ENCODE peak calls at places on chromosome 19, in four cellular contexts. O is cardiac muscle cell, C is pancreas, Z is mammary epithelial cell. W is an unnamed sample.

GRCh38 chr19:1091544-1092175 is 3.5 kb downstream of the POLR2E start:
- DNase-seq in Z (no peak), C (no peak), O (no peak), W (no peak)

GRCh38 chr19:39543477-39543857 is 3.5 kb upstream of the EID2 start:
- DNase-seq in Z (peak; percentile 90), C (no peak), O (no peak), W (no peak)

GRCh38 chr19:33785795-33786194 is 10.9 kb upstream of the KCTD15 start:
- DNase-seq in C (no peak), Z (peak; percentile 23), O (no peak), W (no peak)

GRCh38 chr19:31693870-31694269 is 344.6 kb upstream of the TSHZ3 start:
- DNase-seq in C (no peak), O (no peak), Z (no peak), W (no peak)

GRCh38 chr19:688214-688613 is 7.0 kb downstream of the PRSS57 start:
- DNase-seq in O (no peak), Z (no peak), C (no peak), W (no peak)

GRCh38 chr19:20858861-20859260 is 64.2 kb upstream of the ZNF85 start:
- DNase-seq in O (no peak), C (no peak), Z (no peak), W (no peak)

GRCh38 chr19:35139618-35139943 is 957 bp downstream of the FXYD1 start:
- DNase-seq in O (no peak), C (no peak), Z (no peak), W (no peak)

GRCh38 chr19:14477417-14478112 is 2.4 kb upstream of the PTGER1 start:
- DNase-seq in Z (no peak), C (no peak), O (no peak), W (no peak)

DNA sequence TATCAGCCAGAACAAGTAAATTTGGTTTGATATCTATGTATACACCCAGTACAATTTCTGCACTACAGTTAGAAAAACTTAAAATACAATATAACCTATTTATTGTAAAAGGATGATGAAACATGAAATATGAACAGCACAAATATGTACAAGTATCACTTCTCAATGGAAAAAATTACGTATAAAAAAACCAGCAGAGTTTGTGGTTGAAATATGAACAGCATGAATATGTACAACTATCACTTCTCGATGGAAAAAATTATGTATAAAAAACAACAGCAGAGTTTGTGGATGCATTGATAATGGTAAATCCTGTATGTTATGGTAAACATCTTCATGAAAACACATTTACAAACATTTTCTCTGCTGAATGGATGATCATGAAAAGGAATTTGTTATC is 32.4 kb upstream of the CEACAM21 start:
- DNase-seq in C (no peak), Z (no peak), O (no peak), W (no peak)
- H3K4me1 ChIP-seq in C (no peaks in the 10 kb centered on the region), Z (no peaks in the 10 kb centered on the region), O (no peaks in the 10 kb centered on the region), W (no peaks in the 10 kb centered on the region)

DNA sequence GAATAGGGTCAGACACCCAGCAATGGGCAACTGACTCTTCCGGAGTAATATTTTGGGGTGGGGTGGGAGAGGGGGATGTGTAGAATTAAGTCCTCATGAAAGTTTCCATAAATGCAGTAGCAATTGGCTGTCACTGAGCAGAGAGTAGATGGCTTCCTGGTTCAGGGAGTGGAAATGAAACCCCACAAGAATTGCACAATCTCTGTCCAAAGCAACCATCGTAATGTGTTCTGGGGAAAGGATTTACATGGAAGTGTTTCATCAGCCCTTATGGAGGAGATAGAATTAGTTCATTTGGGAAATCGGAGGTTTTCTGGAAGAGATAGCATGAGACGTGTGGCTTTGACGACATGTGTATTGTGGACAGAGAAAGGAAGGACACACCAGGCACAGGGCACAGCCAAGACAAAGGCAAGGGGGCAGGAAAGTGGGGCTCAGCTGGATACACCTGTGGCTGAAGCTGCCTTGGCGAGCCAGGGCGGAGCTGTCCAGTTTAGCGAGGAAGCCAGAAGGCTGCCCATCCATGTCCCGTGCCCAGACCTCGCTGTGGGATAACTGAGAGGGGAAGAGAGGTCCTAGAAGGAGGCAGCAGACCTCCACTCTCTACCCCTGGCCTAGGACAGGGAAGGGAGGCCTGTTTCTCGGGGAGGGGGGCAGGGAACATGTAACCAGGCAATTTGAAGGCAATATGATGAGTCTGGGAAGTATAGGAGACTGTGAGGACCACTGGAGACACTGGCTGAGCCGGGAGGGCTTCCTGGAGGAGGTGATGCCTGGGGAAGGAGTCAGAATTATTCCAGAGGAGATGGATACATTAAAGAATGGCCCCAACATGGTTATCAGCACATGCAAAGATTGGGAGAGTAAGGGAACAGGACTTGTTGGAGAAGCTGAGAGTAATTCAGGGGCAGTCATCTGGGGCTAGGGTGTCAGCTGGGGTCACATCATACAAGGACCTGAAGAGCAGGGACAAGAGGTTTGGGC is 2.6 kb upstream of the CLEC4G start:
- DNase-seq in C (no peak), Z (no peak), O (no peak), W (no peak)
- H3K27ac ChIP-seq in C (no peak overlapping the region), Z (no peak overlapping the region), O (no peak overlapping the region), W (no peak overlapping the region)

DNA sequence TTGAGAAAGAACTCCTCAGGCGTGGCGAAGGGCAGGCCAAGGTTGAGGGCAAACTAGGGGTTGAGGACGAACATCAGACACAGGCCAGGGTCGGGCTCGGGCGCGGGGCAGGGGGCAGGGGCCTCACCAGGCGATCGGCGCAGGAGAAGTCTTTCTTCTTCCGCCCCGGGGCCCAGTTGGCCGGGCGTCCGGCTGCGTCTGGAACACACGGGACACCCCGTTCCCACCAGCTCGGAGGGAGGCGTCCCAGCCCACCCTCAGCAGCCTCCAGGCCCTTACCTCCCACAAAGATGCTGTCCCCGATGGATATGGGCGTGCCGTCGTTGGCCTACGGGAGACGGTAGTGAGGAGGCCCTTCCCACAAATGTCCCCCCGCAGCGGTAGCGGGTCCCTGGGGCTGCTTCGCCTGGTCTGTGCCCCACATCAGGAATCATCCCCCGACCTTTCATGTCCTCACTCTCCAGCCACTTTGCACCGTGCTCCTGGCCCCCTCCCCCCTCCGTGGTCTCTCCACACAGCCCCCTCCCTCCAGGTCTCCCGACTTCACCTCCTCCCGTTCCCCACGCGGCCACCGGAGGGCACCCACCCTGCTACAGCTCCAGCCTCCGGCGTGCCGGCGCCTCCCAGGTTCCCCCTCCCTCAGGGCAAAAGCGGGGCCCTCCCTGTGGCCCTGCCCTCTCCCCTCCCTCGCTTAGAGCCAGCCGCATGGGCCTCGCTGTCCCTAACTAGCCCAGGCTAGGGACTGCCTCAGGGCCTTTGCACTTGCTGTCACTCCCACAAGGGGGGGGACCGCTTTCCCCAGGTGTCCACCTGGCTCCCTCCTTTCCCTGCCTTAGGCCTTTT is 4.7 kb downstream of the PNKP start:
- DNase-seq in C (no peak), Z (no peak), O (peak; percentile 60), W (no peak)
- H3K4me1 ChIP-seq in C (peaks cover 19% of the 10 kb centered on the region), Z (peaks cover 15% of the 10 kb centered on the region), O (peaks cover 23% of the 10 kb centered on the region), W (peaks cover 3% of the 10 kb centered on the region)

GRCh38 chr19:13103961-13104847 is 1.5 kb upstream of the LYL1 start:
- DNase-seq in C (no peak), Z (no peak), O (peak; percentile 28), W (no peak)
- H3K27ac ChIP-seq in C (peak overlapping the region; percentile 8), Z (no peak overlapping the region), O (no peak overlapping the region), W (peak overlapping the region; percentile 50)

GRCh38 chr19:13042443-13043130 is 47.3 kb downstream of the NFIX start:
- DNase-seq in Z (no peak), O (no peak), C (no peak), W (no peak)

GRCh38 chr19:13043285-13043684 is 48.0 kb downstream of the NFIX start:
- DNase-seq in O (no peak), C (no peak), Z (no peak), W (no peak)

GRCh38 chr19:13047374-13047773 is 52.1 kb downstream of the NFIX start:
- DNase-seq in O (no peak), C (no peak), Z (no peak), W (no peak)

GRCh38 chr19:13044160-13044853 is 49.0 kb downstream of the NFIX start:
- DNase-seq in Z (peak; percentile 75), C (no peak), O (no peak), W (no peak)

DNA sequence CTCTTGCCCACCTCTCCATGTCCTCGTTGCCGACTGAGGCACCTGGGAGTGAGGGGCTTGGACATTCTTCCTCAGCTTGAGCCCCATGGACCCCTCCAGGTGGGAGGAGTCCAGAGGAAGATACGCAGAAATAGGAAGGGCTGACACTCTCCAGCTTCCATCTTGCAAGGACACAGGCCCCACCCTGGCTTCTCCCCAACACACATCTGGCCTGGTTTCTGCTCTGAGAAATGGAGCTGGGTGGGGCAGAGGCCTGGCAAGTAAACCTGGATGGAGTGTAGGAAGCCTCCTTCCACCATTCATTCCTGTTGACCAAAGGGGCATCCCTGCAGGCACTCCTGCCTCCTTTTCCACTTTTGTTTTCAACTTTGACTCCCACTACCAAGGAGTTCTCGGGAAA is 50.5 kb downstream of the NFIX start:
- DNase-seq in Z (no peak), O (no peak), C (no peak), W (no peak)
- H3K4me1 ChIP-seq in Z (peaks cover 29% of the 10 kb centered on the region), O (no peaks in the 10 kb centered on the region), C (peaks cover 6% of the 10 kb centered on the region), W (no peaks in the 10 kb centered on the region)

DNA sequence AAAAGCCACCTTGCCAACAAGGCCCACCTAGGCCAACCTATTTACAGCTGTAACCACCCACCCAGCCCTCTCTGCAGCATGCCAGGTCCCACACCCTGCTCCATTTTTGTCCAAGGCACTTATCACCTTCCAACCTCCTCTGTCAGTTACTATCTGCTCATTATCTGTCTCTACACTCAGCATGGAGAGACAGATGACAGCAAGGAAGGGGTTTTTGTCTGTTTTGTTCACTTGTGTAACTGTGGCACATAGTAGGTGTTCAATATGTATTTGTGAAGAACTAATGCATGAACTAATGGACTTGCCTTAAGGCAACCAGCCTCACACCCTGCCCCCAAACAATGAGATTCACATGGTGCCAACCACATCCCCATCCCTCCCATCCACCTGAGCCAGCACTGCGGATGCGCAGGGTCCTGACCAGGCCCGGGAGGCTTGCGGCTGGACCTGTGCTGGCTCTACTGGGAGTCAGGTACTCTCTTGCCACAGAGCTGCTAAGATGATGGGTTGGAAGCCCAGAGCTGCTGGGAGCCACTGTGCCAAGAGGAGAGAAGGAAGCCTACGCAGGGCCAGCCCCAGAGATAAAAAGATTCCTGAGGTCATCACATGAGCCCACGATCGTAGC is 17.2 kb downstream of the DEDD2 start:
- DNase-seq in O (no peak), C (no peak), Z (no peak), W (no peak)
- H3K27ac ChIP-seq in O (no peak overlapping the region), C (peak overlapping the region; percentile 4), Z (peak overlapping the region; percentile 3), W (peak overlapping the region; percentile 1)

GRCh38 chr19:16084067-16084685 is 7.9 kb downstream of the TPM4 start:
- DNase-seq in C (no peak), O (no peak), Z (no peak), W (no peak)

GRCh38 chr19:16088351-16088984 is 12.2 kb downstream of the TPM4 start:
- DNase-seq in O (no peak), Z (no peak), C (no peak), W (peak; percentile 88)

GRCh38 chr19:16085115-16085514 is 8.8 kb downstream of the TPM4 start:
- DNase-seq in Z (peak; percentile 48), O (no peak), C (no peak), W (no peak)

GRCh38 chr19:16088985-16089846 is 12.9 kb downstream of the TPM4 start:
- DNase-seq in C (no peak), Z (no peak), O (no peak), W (peak; percentile 67)

DNA sequence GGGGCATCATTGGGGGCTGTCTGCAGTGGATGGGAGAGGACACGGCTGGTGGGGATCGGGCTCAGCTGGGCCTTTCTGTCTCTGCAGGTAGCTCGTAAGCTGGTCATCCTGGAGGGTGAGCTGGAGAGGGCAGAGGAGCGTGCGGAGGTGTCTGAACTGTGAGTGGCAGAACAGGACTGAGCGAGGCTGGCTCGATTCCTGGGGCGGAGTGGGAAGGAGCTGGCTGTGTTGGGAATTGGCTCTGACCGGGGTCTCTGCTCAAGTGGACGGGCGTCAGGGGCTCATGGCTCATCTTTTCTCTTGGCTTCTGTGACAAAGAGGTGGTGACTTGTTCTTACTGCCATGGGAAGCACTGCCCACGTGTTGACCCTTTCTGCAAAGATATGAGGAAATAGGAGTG is 11.6 kb downstream of the TPM4 start:
- DNase-seq in C (no peak), O (no peak), Z (no peak), W (no peak)
- H3K4me1 ChIP-seq in C (peaks cover 6% of the 10 kb centered on the region), O (no peaks in the 10 kb centered on the region), Z (peaks cover 3% of the 10 kb centered on the region), W (peaks cover 2% of the 10 kb centered on the region)

W was measured in small intestine.